ENCODE peak calls at places on chromosomes 4 and X, in nine cellular contexts. V, Y, X, R, A, O, C, H and K are unnamed samples.

GRCh38 chrX:24190500-24191156 is 41.1 kb downstream of the ZFX start:
- DNase-seq in V (no peak), Y (peak), X (no peak), R (no peak), A (no peak), O (peak), C (peak), H (no peak), K (peak)

GRCh38 chr4:13706130-13706529 is 78.6 kb upstream of the BOD1L1 start:
- DNase-seq in V (no peak), Y (no peak), X (no peak), R (no peak), A (no peak), O (no peak), C (no peak), H (no peak), K (no peak)

GRCh38 chrX:38860106-38861013 is 59.1 kb downstream of the MID1IP1 start:
- DNase-seq in V (no peak), Y (no peak), X (no peak), R (no peak), A (no peak), O (no peak), C (no peak), H (no peak), K (no peak)

GRCh38 chrX:52983526-52983925 is 25.2 kb upstream of the FAM156A start:
- DNase-seq in V (no peak), Y (peak), X (no peak), R (no peak), A (no peak), O (no peak), C (no peak), H (no peak), K (peak)

GRCh38 chr4:186932631-186933150 is 209.0 kb upstream of the FAT1 start:
- DNase-seq in V (no peak), Y (peak), X (no peak), R (no peak), A (no peak), O (no peak), C (peak), H (no peak), K (peak)

GRCh38 chrX:121260568-121261240 is 213.3 kb downstream of the GLUD2 start:
- DNase-seq in V (no peak), Y (no peak), X (no peak), R (no peak), A (no peak), O (no peak), C (peak), H (no peak), K (no peak)

GRCh38 chr4:26410385-26411293 is 79.6 kb downstream of the CCKAR start:
- DNase-seq in V (peak), Y (peak), X (no peak), R (peak), A (peak), O (no peak), C (peak), H (no peak), K (peak)

GRCh38 chr4:73721419-73721818 is 18.9 kb upstream of the CXCL8 start:
- DNase-seq in V (no peak), Y (peak), X (no peak), R (no peak), A (no peak), O (no peak), C (peak), H (no peak), K (peak)

GRCh38 chrX:148380614-148381561 is 119.5 kb upstream of the AFF2 start:
- DNase-seq in V (no peak), Y (no peak), X (peak), R (no peak), A (no peak), O (no peak), C (no peak), H (no peak), K (no peak)

GRCh38 chr4:52951016-52951415 is 88.9 kb downstream of the RASL11B start:
- DNase-seq in V (no peak), Y (no peak), X (no peak), R (no peak), A (no peak), O (no peak), C (no peak), H (no peak), K (peak)

GRCh38 chr4:42543126-42543525 is 113.8 kb downstream of the ATP8A1 start:
- DNase-seq in V (no peak), Y (no peak), X (no peak), R (no peak), A (no peak), O (no peak), C (no peak), H (no peak), K (no peak)

GRCh38 chr4:84237008-84237407 is 262.1 kb downstream of the NKX6-1 start:
- DNase-seq in V (no peak), Y (no peak), X (no peak), R (no peak), A (no peak), O (no peak), C (peak), H (no peak), K (no peak)

GRCh38 chr4:41196633-41197332 is 17.6 kb downstream of the APBB2 start:
- DNase-seq in V (no peak), Y (no peak), X (no peak), R (no peak), A (no peak), O (no peak), C (no peak), H (no peak), K (no peak)

GRCh38 chr4:1234811-1235292 is 14.1 kb downstream of the CTBP1 start:
- DNase-seq in V (no peak), Y (no peak), X (no peak), R (no peak), A (no peak), O (no peak), C (no peak), H (no peak), K (no peak)

GRCh38 chrX:123773258-123773978 is 40.6 kb upstream of the THOC2 start:
- DNase-seq in V (no peak), Y (no peak), X (no peak), R (no peak), A (no peak), O (no peak), C (no peak), H (no peak), K (peak)

GRCh38 chrX:774536-774935 is 143.9 kb downstream of the SHOX start:
- DNase-seq in V (no peak), Y (no peak), X (no peak), R (no peak), A (no peak), O (no peak), C (no peak), H (no peak), K (no peak)

GRCh38 chr4:173680278-173680677 is 150.2 kb upstream of the HAND2 start:
- DNase-seq in V (no peak), Y (no peak), X (no peak), R (no peak), A (no peak), O (no peak), C (no peak), H (no peak), K (no peak)

GRCh38 chrX:40773809-40774208 is 38.5 kb upstream of the MED14 start:
- DNase-seq in V (no peak), Y (peak), X (no peak), R (no peak), A (no peak), O (no peak), C (peak), H (no peak), K (peak)

GRCh38 chrX:3811331-3812311 is 98.2 kb upstream of the PRKX start:
- DNase-seq in V (no peak), Y (peak), X (peak), R (no peak), A (peak), O (no peak), C (peak), H (no peak), K (peak)

GRCh38 chr4:37631551-37631950 is 54.6 kb downstream of the RELL1 start:
- DNase-seq in V (no peak), Y (peak), X (no peak), R (no peak), A (no peak), O (no peak), C (peak), H (no peak), K (peak)

GRCh38 chr4:111216791-111217190 is 593.9 kb upstream of the PITX2 start:
- DNase-seq in V (no peak), Y (no peak), X (no peak), R (no peak), A (no peak), O (no peak), C (no peak), H (no peak), K (no peak)

GRCh38 chr4:120049732-120050494 is 16.7 kb downstream of the MAD2L1 start:
- DNase-seq in V (no peak), Y (peak), X (peak), R (peak), A (peak), O (peak), C (peak), H (peak), K (peak)

GRCh38 chr4:29459926-29460325 is 1260.2 kb upstream of the PCDH7 start:
- DNase-seq in V (no peak), Y (no peak), X (no peak), R (no peak), A (no peak), O (peak), C (no peak), H (no peak), K (no peak)

GRCh38 chr4:25585901-25586523 is 69.6 kb upstream of the SLC34A2 start:
- DNase-seq in V (no peak), Y (no peak), X (no peak), R (no peak), A (no peak), O (no peak), C (no peak), H (no peak), K (no peak)

GRCh38 chrX:39022106-39022505 is 220.8 kb downstream of the MID1IP1 start:
- DNase-seq in V (no peak), Y (no peak), X (no peak), R (no peak), A (no peak), O (no peak), C (no peak), H (no peak), K (no peak)

GRCh38 chr4:112706840-112707207 is 69.9 kb downstream of the LARP7 start:
- DNase-seq in V (no peak), Y (no peak), X (no peak), R (no peak), A (no peak), O (no peak), C (no peak), H (no peak), K (no peak)

GRCh38 chr4:23881674-23882337 is 8.0 kb downstream of the PPARGC1A start:
- DNase-seq in V (no peak), Y (no peak), X (no peak), R (no peak), A (no peak), O (no peak), C (no peak), H (no peak), K (no peak)

GRCh38 chrX:40103565-40104323 is 6.0 kb upstream of the BCOR start:
- DNase-seq in V (no peak), Y (no peak), X (no peak), R (no peak), A (no peak), O (no peak), C (no peak), H (no peak), K (no peak)

GRCh38 chr4:8568068-8568668 is 12.0 kb upstream of the GPR78 start:
- DNase-seq in V (no peak), Y (peak), X (no peak), R (no peak), A (no peak), O (no peak), C (no peak), H (no peak), K (peak)